ENCODE peak calls at places on chromosomes 12 and 14, in eight cellular contexts. U is A673, L is psoas muscle, W is colonic mucosa, G is AG04450, Y is IMR-90, A is right atrium auricular region, V is Panc1. P is an unnamed sample.

GRCh38 chr12:59403259-59403932 is 192.4 kb upstream of the SLC16A7 start:
- DNase-seq in U (peak), L (no peak), W (peak), G (peak), Y (peak), A (no peak), V (peak), P (peak)

GRCh38 chr14:22478670-22479069 is 110.4 kb downstream of the DAD1 start:
- DNase-seq in U (peak), L (no peak), W (no peak), G (no peak), Y (no peak), A (no peak), V (no peak), P (no peak)

GRCh38 chr12:113220593-113221180 is 577 bp upstream of the TPCN1 start:
- DNase-seq in U (peak), L (no peak), W (no peak), G (no peak), Y (no peak), A (no peak), V (no peak), P (no peak)

GRCh38 chr12:31591308-31591901 is 469 bp upstream of the DENND5B start:
- DNase-seq in U (no peak), L (no peak), W (peak), G (no peak), Y (no peak), A (peak), V (peak), P (peak)

GRCh38 chr14:35365130-35366047 is 39.2 kb downstream of the NFKBIA start:
- DNase-seq in U (no peak), L (peak), W (peak), G (no peak), Y (peak), A (peak), V (peak), P (peak)

GRCh38 chr12:54140958-54141388 is 47.8 kb downstream of the SMUG1 start:
- DNase-seq in U (no peak), L (peak), W (no peak), G (no peak), Y (no peak), A (no peak), V (no peak), P (peak)

GRCh38 chr12:76152161-76152807 is 67.8 kb upstream of the NAP1L1 start:
- DNase-seq in U (no peak), L (no peak), W (no peak), G (no peak), Y (no peak), A (no peak), V (no peak), P (no peak)

GRCh38 chr12:113862570-113863454 is 103.3 kb downstream of the RBM19 start:
- DNase-seq in U (peak), L (no peak), W (no peak), G (peak), Y (peak), A (no peak), V (no peak), P (peak)

GRCh38 chr14:22112004-22112403 is 438.4 kb upstream of the OR4E1 start:
- DNase-seq in U (peak), L (no peak), W (peak), G (no peak), Y (no peak), A (no peak), V (no peak), P (no peak)

GRCh38 chr14:62897057-62897456 is 148.2 kb downstream of the KCNH5 start:
- DNase-seq in U (peak), L (no peak), W (no peak), G (no peak), Y (no peak), A (no peak), V (no peak), P (peak)

GRCh38 chr12:71799105-71799504 is 40.5 kb upstream of the TBC1D15 start:
- DNase-seq in U (peak), L (no peak), W (no peak), G (no peak), Y (peak), A (no peak), V (no peak), P (peak)

GRCh38 chr12:29113101-29113500 is 36.0 kb upstream of the FAR2 start:
- DNase-seq in U (no peak), L (no peak), W (no peak), G (no peak), Y (peak), A (no peak), V (no peak), P (no peak)

GRCh38 chr14:74618078-74618952 is 6.3 kb upstream of the LTBP2 start:
- DNase-seq in U (peak), L (peak), W (peak), G (no peak), Y (peak), A (no peak), V (no peak), P (peak)

GRCh38 chr14:69648480-69649414 is 37.4 kb downstream of the SUSD6 start:
- DNase-seq in U (no peak), L (no peak), W (no peak), G (peak), Y (peak), A (no peak), V (peak), P (peak)

GRCh38 chr14:90602088-90602687 is 205.4 kb downstream of the CALM1 start:
- DNase-seq in U (no peak), L (no peak), W (no peak), G (no peak), Y (no peak), A (no peak), V (no peak), P (no peak)

GRCh38 chr12:53659011-53659551 is 16.8 kb downstream of the ATP5MC2 start:
- DNase-seq in U (no peak), L (no peak), W (peak), G (peak), Y (peak), A (peak), V (peak), P (peak)

GRCh38 chr14:69318241-69318640 is 58.3 kb downstream of the GALNT16 start:
- DNase-seq in U (no peak), L (no peak), W (no peak), G (no peak), Y (peak), A (no peak), V (no peak), P (no peak)

GRCh38 chr14:28744126-28744525 is 22.5 kb upstream of the FOXG1 start:
- DNase-seq in U (no peak), L (no peak), W (no peak), G (no peak), Y (no peak), A (no peak), V (no peak), P (no peak)

GRCh38 chr14:20659813-20660395 is 18.4 kb upstream of the OR6S1 start:
- DNase-seq in U (no peak), L (peak), W (no peak), G (no peak), Y (no peak), A (peak), V (no peak), P (no peak)

GRCh38 chr14:20658246-20658645 is 16.8 kb upstream of the OR6S1 start:
- DNase-seq in U (no peak), L (no peak), W (no peak), G (no peak), Y (no peak), A (peak), V (no peak), P (no peak)

GRCh38 chr14:20667957-20668356 is 16.4 kb upstream of the RNASE4 start:
- DNase-seq in U (no peak), L (no peak), W (no peak), G (no peak), Y (no peak), A (no peak), V (no peak), P (no peak)

GRCh38 chr14:20661197-20661596 is 19.7 kb upstream of the OR6S1 start:
- DNase-seq in U (no peak), L (no peak), W (no peak), G (no peak), Y (no peak), A (no peak), V (no peak), P (no peak)

GRCh38 chr14:20662968-20663731 is 21.2 kb upstream of the RNASE4 start:
- DNase-seq in U (peak), L (peak), W (peak), G (no peak), Y (peak), A (peak), V (peak), P (peak)
- TF ChIP-seq CTCF in U (peak), L (peak), W (peak), G (peak), Y (peak), A (peak), V (peak), P (peak)

GRCh38 chr14:53946404-53947400 is 9.9 kb downstream of the BMP4 start:
- DNase-seq in U (no peak), L (no peak), W (no peak), G (no peak), Y (no peak), A (no peak), V (no peak), P (no peak)
- H3K4me3 ChIP-seq in U (no peak), L (peak), W (peak), G (no peak), Y (no peak), A (peak), V (no peak), P (no peak)

GRCh38 chr14:99188721-99189120 is 83.3 kb downstream of the BCL11B start:
- DNase-seq in U (peak), L (no peak), W (no peak), G (no peak), Y (no peak), A (no peak), V (no peak), P (no peak)

GRCh38 chr14:99189201-99189801 is 82.7 kb downstream of the BCL11B start:
- DNase-seq in U (peak), L (no peak), W (no peak), G (no peak), Y (no peak), A (no peak), V (no peak), P (no peak)

GRCh38 chr14:99192823-99193222 is 79.2 kb downstream of the BCL11B start:
- DNase-seq in U (no peak), L (no peak), W (no peak), G (no peak), Y (no peak), A (no peak), V (no peak), P (no peak)

GRCh38 chr14:99191663-99192621 is 80.1 kb downstream of the BCL11B start:
- DNase-seq in U (peak), L (peak), W (peak), G (no peak), Y (peak), A (peak), V (no peak), P (peak)

DNA sequence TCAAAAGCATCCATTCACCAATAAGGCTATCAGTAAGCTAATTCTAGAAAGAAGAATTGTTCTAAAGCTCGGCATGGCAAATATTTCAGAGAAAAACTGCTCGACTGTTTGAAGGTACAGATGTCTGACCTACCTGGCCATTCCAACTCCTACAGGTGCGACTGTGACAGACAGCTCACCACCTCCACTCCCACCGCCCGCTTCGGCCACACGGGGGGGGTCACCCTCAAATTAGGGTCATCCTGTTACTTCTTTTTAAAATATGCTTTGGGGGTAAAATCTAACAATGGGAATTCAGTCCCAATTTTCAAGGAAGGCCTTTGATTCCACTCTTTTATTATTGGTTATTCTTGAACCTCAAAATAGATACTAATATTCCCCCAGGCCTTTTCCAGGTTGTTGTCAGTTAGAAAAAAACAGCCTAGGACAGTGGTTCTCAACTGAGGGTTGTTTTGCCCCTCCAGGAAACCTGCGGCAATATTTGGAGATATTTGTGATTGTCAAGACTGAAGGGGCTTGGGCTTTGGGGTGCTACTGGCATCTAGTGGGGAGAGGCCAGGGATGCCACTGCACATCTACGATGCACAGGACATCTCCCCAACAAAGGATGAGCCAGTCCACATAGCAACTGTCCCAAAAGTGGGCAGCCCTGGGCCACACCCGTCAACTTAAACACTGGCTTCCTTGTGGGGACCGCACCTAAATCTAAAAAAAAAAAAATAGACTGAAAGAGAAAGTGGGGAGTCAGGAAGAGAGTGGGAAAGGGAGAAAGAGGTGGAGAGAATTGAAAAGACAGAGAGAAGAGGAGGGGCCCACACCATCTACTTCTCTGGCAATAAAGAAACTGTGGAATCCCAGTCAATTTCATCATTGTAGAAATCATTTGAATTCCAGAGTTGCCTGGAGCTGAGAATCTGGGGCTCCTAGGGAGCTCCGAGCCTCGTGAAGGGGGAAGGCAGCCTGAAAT is 81.0 kb downstream of the BCL11B start:
- DNase-seq in U (peak), L (no peak), W (no peak), G (no peak), Y (no peak), A (no peak), V (no peak), P (no peak)
- TF ChIP-seq CTCF in U (peak), L (no peak), W (no peak), G (no peak), Y (no peak), A (no peak), V (no peak), P (no peak)

DNA sequence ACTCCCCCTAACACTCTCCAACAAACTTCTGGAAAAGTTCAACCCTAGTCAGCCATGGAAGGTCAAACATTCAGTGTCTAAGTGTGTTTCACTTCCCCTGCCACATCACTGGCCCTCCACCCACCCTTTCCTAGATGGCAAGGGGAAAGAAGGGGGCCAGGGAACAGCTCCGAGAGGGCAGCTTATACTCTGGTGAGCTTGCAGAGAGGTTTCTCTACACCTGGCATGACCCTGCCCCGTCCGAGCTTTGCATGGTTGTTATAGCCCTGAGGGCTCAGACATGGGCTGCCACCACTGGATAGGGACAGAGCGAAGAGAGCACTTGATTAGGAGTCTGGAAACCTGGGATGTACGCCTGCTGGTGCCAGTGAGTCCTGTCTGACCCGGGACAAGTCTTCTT is 4.0 kb downstream of the ACVRL1 start:
- DNase-seq in U (no peak), L (no peak), W (no peak), G (no peak), Y (no peak), A (no peak), V (no peak), P (no peak)
- H3K4me3 ChIP-seq in U (no peak), L (peak), W (no peak), G (no peak), Y (no peak), A (no peak), V (no peak), P (no peak)

GRCh38 chr12:55730447-55730820 is 1.6 kb upstream of the CD63 start:
- DNase-seq in U (no peak), L (no peak), W (no peak), G (no peak), Y (no peak), A (no peak), V (no peak), P (no peak)
- TF ChIP-seq CTCF in U (no peak), L (no peak), W (no peak), G (no peak), Y (no peak), A (no peak), V (no peak), P (no peak)

DNA sequence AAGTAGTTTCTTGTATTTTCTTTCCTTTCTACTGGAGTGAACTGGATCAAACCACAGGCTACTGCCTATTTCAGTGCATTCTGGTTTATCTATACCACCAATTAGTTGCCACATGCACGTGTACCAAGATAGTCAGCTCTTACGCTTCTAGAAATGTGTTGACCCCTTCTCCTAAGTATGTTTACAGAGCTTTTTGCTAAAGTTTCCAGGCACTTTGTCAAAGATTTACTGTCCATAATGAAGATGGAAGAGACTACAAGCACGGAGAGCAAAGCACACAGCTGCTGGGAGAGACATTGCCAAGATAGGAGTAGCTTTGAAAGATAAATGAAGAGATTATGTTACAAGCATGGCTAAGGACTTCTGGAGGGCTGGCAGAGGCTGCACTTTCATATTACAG is 59.1 kb upstream of the KITLG start:
- DNase-seq in U (peak), L (no peak), W (no peak), G (no peak), Y (peak), A (no peak), V (no peak), P (peak)
- H3K4me3 ChIP-seq in U (peak), L (peak), W (no peak), G (no peak), Y (peak), A (no peak), V (no peak), P (no peak)

GRCh38 chr12:93128332-93128707 is 199.2 kb upstream of the EEA1 start:
- DNase-seq in U (no peak), L (peak), W (no peak), G (no peak), Y (no peak), A (no peak), V (no peak), P (no peak)

GRCh38 chr12:93125126-93125525 is 196.0 kb upstream of the EEA1 start:
- DNase-seq in U (no peak), L (no peak), W (no peak), G (no peak), Y (no peak), A (no peak), V (no peak), P (no peak)

GRCh38 chr12:93127107-93127560 is 198.0 kb upstream of the EEA1 start:
- DNase-seq in U (no peak), L (peak), W (no peak), G (no peak), Y (no peak), A (no peak), V (no peak), P (peak)

GRCh38 chr12:93126069-93126474 is 197.0 kb upstream of the EEA1 start:
- DNase-seq in U (no peak), L (no peak), W (no peak), G (no peak), Y (no peak), A (no peak), V (no peak), P (no peak)

DNA sequence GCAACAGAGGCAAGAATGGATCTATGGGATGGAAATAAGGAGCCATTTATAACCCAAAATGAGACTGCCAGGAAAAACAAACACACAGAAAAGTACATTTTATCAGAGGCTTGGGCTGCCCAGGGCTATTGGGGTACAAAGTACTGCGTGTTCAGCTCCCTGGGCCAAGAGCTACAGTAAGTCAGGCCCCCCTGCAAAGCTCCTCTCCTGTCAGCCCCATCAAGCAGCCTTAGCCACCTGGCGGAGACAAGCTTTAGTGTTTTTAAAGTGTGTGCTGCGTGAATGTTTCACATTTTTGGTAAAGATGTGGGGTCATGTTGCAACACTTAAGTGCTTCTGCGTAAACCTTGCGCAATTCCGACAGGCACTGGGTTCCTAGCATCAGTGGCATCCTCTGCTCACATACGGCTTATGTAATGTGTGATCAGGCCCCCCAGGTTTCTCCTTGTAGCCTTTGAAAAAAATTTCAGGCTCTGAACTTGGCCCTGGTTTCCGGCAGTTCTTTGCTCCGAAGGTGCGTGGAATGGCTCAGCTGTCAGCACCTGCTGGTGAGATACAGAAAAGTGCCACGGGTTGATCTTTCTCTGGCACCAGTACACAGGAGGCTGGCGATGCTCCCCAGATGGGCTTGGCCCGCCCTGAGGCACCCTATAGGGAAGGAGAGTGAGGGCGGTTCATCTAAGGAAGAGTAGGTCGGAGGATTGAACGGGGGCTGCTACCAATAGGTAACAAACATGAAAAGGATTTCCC is 198.7 kb upstream of the EEA1 start:
- DNase-seq in U (peak), L (peak), W (no peak), G (peak), Y (peak), A (peak), V (no peak), P (peak)
- TF ChIP-seq CTCF in U (peak), L (peak), W (no peak), G (peak), Y (peak), A (peak), V (no peak), P (peak)